ENCODE peak calls at places on chromosome 3, in eight cellular contexts. P, G, Z, V, W, B, Q and N are unnamed samples.

GRCh38 chr3:45507820-45508317 is 86.7 kb upstream of the LIMD1 start:
- DNase-seq in P (no peak), G (no peak), Z (no peak), V (no peak), W (peak), B (no peak), Q (no peak), N (no peak)

GRCh38 chr3:125331243-125331642 is 43.9 kb downstream of the ZNF148 start:
- DNase-seq in P (no peak), G (no peak), Z (no peak), V (no peak), W (no peak), B (no peak), Q (no peak), N (no peak)

GRCh38 chr3:70800941-70801340 is 488.5 kb upstream of the MDFIC2 start:
- DNase-seq in P (no peak), G (no peak), Z (no peak), V (no peak), W (no peak), B (no peak), Q (no peak), N (no peak)

GRCh38 chr3:114320251-114320650 is 26.4 kb downstream of the TIGIT start:
- DNase-seq in P (no peak), G (no peak), Z (no peak), V (no peak), W (no peak), B (no peak), Q (no peak), N (no peak)

GRCh38 chr3:133991637-133992036 is 38.1 kb downstream of the SLCO2A1 start:
- DNase-seq in P (no peak), G (no peak), Z (no peak), V (no peak), W (no peak), B (no peak), Q (no peak), N (no peak)

GRCh38 chr3:49903451-49904424 is at the start of gene MST1R:
- DNase-seq in P (peak), G (peak), Z (peak), V (peak), W (peak), B (peak), Q (no peak), N (no peak)

GRCh38 chr3:31253782-31254181 is 278.9 kb upstream of the STT3B start:
- DNase-seq in P (no peak), G (no peak), Z (no peak), V (no peak), W (no peak), B (no peak), Q (no peak), N (no peak)

GRCh38 chr3:119786409-119786808 is 4.5 kb downstream of the NR1I2 start:
- DNase-seq in P (no peak), G (no peak), Z (no peak), V (no peak), W (no peak), B (no peak), Q (no peak), N (no peak)

GRCh38 chr3:23202921-23203650 is at the start of gene UBE2E2:
- DNase-seq in P (peak), G (no peak), Z (peak), V (peak), W (peak), B (peak), Q (peak), N (no peak)

GRCh38 chr3:168295027-168295426 is 199.3 kb upstream of the GOLIM4 start:
- DNase-seq in P (no peak), G (no peak), Z (no peak), V (peak), W (no peak), B (no peak), Q (no peak), N (no peak)

GRCh38 chr3:45976191-45977091 is 19.2 kb downstream of the FYCO1 start:
- DNase-seq in P (no peak), G (no peak), Z (no peak), V (no peak), W (no peak), B (no peak), Q (no peak), N (no peak)

GRCh38 chr3:123378409-123378915 is 70.4 kb downstream of the ADCY5 start:
- DNase-seq in P (no peak), G (no peak), Z (peak), V (no peak), W (no peak), B (peak), Q (no peak), N (no peak)

GRCh38 chr3:194960446-194961032 is 274.9 kb downstream of the FAM43A start:
- DNase-seq in P (no peak), G (no peak), Z (no peak), V (no peak), W (no peak), B (no peak), Q (no peak), N (no peak)